ENCODE peak calls at places on chromosomes 16 and 17, in five cellular contexts. S is WERI-Rb-1; V is hepatocyte; I is CD4-positive, alpha-beta T cell; M is pancreas. Y is an unnamed sample. For H3K27me3, the result is how much of the 10 kb centered on the place peaks cover.

GRCh38 chr17:83119987-83120864 is 40.8 kb downstream of the METRNL start:
- DNase-seq in S (no peak), V (no peak), M (no peak), I (no peak), Y (no peak)

GRCh38 chr17:4405038-4405669 is 28.6 kb upstream of the SPNS3 start:
- DNase-seq in V (no peak), M (no peak), I (no peak), S (peak), Y (no peak)

GRCh38 chr17:978110-979093 is 1.2 kb downstream of the NXN start:
- DNase-seq in V (no peak), S (peak), I (no peak), M (peak), Y (no peak)

GRCh38 chr17:57037401-57037800 is 47.6 kb upstream of the AKAP1 start:
- DNase-seq in S (no peak), I (no peak), V (no peak), M (no peak), Y (no peak)

GRCh38 chr16:55765161-55765560 is 67.7 kb downstream of the CES1 start:
- DNase-seq in V (no peak), S (no peak), M (no peak), I (no peak), Y (no peak)

GRCh38 chr17:57871863-57872262 is 22.0 kb upstream of the MRPS23 start:
- DNase-seq in I (no peak), V (no peak), M (no peak), S (no peak), Y (no peak)

GRCh38 chr17:63832455-63832854 is 5.0 kb upstream of the FTSJ3 start:
- DNase-seq in S (no peak), M (no peak), I (no peak), V (no peak), Y (no peak)

GRCh38 chr16:57167951-57168350 is 17.9 kb downstream of the PSME3IP1 start:
- DNase-seq in S (no peak), V (peak), I (no peak), M (no peak), Y (no peak)

GRCh38 chr16:67431077-67431804 is at the start of gene HSD11B2:
- DNase-seq in S (peak), M (peak), V (peak), I (no peak), Y (no peak)

GRCh38 chr17:27628376-27628775 is 2.6 kb upstream of the LGALS9 start:
- DNase-seq in M (no peak), S (no peak), V (no peak), I (no peak), Y (no peak)

GRCh38 chr17:63476857-63477470 is at the start of gene ACE:
- DNase-seq in M (peak), V (peak), I (peak), S (peak), Y (no peak)

GRCh38 chr17:62823111-62823895 is 15.2 kb upstream of the MARCHF10 start:
- DNase-seq in S (no peak), M (no peak), I (no peak), V (no peak), Y (no peak)

GRCh38 chr17:869567-870530 is 87.7 kb downstream of the MRM3 start:
- DNase-seq in M (no peak), I (no peak), V (peak), S (no peak), Y (no peak)

GRCh38 chr17:7413346-7413985 is 5.8 kb downstream of the NLGN2 start:
- DNase-seq in M (no peak), I (no peak), V (no peak), S (no peak), Y (no peak)

GRCh38 chr17:3966720-3967363 is 2.6 kb upstream of the ATP2A3 start:
- DNase-seq in I (no peak), V (no peak), S (no peak), M (peak), Y (no peak)

GRCh38 chr17:13931752-13932477 is 137.4 kb upstream of the COX10 start:
- DNase-seq in V (no peak), I (no peak), S (no peak), M (no peak), Y (no peak)

GRCh38 chr16:57513371-57514102 is 22.8 kb downstream of the CCDC102A start:
- DNase-seq in M (no peak), S (no peak), V (peak), I (no peak), Y (no peak)

GRCh38 chr17:68182940-68183551 is 64.8 kb upstream of the AMZ2 start:
- DNase-seq in I (peak), S (no peak), M (no peak), V (no peak), Y (no peak)

GRCh38 chr16:60142991-60143705 is 1409.0 kb upstream of the GOT2 start:
- DNase-seq in I (no peak), V (no peak), M (no peak), S (no peak), Y (no peak)

GRCh38 chr17:80474231-80474932 is 2.0 kb downstream of the NPTX1 start:
- DNase-seq in S (peak), I (peak), M (no peak), V (peak), Y (no peak)

DNA sequence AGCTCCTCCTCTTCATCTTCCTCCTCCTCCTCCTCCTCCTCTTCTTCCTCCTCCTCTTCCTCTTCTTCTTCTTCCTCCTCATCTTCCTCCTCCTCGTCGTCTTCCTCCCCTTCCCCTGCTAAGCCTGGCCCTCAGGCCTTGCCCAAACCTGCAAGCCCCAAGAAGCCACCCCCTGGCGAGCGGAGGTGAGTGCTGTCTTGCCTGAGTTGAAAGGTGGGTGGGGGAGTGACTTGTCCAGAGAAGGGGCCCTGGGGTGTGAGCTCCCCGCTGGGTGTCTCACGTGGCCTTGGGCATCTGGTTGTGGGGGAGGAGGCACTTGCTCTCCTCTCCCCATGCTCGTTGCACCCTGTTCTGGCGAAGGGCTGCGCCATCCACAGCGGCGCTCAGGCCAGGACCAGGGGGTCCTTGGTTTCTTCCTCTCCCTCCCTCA is 8.0 kb downstream of the ELOB start:
- DNase-seq in I (no peak), M (peak), S (no peak), V (no peak), Y (no peak)
- H3K27ac ChIP-seq in I (no peak), M (no peak), S (no peak), V (no peak), Y (no peak)

DNA sequence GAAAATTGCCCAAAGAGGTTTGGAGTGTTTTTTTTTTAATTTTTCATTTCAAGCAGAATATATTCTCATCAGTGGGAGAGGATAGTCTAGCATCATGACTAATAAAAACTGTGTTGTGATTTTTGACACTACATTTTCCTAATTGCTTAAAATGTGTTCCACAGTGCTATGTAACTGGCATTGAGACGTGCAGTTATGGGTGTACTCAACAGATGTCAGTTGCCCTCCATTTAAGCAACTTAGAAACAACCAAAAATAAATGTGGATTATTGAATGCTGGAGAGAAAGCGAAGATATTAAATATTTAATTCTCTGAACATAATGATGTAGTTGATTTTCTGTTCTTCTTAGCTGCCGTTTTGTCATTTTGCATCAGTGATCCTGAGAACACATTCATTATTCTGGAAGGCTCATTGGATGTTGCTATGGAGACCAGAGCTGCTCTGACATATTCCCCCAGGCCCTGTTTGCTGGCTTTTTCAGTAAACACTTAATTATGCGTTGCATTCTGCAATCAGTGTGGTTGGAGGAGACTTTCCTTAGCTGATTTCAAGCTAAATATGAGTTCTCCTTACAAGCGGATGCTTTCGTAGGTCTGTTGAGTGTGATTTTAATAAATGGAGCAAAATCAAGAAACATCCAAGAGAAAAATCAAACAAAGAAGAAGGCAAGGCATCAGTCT is 38.3 kb upstream of the NUDT7 start:
- DNase-seq in I (no peak), M (no peak), S (no peak), V (no peak), Y (no peak)
- H3K27me3 ChIP-seq in I (under half), M (under half), S (under half), V (under half), Y (under half)

GRCh38 chr16:85027968-85028637 is 508 bp downstream of the KIAA0513 start:
- DNase-seq in M (no peak), V (no peak), I (no peak), S (peak), Y (no peak)
- H3K27ac ChIP-seq in M (peak), V (peak), I (peak), S (peak), Y (no peak)

GRCh38 chr17:39607057-39607850 is 466 bp downstream of the NEUROD2 start:
- DNase-seq in I (no peak), M (peak), S (no peak), V (no peak), Y (no peak)

GRCh38 chr17:39609416-39610025 is 1.8 kb upstream of the NEUROD2 start:
- DNase-seq in S (no peak), I (no peak), V (no peak), M (no peak), Y (no peak)

GRCh38 chr17:39608601-39609000 is 881 bp upstream of the NEUROD2 start:
- DNase-seq in I (no peak), V (no peak), M (no peak), S (no peak), Y (no peak)

GRCh38 chr17:39607851-39608130 is at the start of gene NEUROD2:
- DNase-seq in M (no peak), S (no peak), I (no peak), V (no peak), Y (no peak)

DNA sequence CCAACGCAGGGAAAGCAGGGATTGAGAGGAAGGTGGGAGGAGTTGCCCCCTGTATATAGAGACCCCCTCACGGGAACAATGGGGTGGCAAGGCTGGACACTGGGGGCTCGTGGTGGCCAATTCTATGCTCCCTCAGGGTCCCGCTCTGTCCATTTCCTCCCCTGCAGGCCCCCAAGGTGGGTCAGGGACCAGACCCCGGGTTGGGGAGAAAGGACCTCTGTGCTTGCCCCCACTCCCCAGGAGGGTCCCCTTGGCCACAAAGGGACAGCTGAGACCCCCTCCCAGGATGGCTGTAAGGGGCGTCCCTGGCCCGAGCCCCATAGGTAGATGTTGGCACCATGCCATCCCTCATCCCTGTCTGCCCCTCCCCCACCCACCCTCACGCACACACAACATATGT is 422 bp upstream of the NEUROD2 start:
- DNase-seq in V (no peak), M (peak), I (no peak), S (no peak), Y (no peak)
- H3K27me3 ChIP-seq in V (half or more), M (under half), I (half or more), S (half or more), Y (half or more)

DNA sequence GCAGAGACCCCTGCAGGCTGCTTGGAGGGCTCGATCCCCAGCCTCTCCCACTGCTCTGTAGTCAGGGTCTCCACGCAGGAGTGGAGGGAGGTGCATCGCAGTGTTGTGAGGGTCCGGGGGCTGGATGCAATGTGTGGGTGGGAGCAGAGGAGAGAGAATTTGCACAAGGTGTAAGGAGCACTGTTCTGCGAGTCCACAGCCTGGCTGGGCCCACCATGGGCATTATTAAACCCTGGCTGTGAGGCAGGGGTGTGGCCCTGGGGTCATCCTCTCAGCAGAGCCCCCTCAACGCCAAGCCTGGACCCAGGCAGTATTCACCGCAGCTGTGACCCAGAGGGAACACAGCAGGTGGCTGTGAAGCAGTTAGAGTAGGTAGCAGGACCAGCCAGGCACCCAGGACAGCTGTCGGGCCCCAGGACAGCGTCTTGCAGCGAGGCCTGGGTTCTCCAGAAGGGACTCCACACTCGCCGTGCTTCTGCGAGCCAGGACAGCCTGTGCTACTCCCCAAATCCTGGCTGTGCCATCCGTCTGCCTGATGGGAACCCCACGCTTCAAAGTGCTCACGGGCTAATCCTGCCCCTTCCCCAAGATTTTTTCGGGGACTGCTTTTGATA is 101.1 kb upstream of the GSE1 start:
- DNase-seq in V (no peak), S (no peak), I (no peak), M (no peak), Y (no peak)
- H3K27ac ChIP-seq in V (no peak), S (no peak), I (no peak), M (no peak), Y (no peak)

DNA sequence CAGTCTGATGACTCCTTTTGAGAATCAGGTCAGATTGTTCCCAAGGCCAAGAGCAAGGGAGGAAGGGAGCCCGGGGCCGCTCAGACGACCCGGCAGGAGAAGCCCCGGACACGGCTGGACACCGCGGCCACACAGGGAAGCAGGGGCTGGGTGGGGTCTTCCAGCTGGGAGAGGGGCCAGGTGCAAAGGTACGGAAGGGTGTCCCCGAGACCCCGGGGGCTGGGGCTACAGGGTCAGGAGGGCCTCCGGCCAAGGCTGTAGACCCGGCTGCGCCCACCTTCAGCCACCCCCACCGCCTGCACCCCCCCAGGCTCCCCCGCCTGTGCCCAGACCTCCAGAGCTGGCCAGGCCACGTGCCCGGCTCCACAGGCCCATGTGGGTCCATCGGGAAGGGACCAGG is 21.9 kb upstream of the C1QTNF8 start:
- DNase-seq in M (no peak), V (no peak), I (no peak), S (no peak), Y (no peak)
- H3K27me3 ChIP-seq in M (under half), V (under half), I (under half), S (under half), Y (under half)

DNA sequence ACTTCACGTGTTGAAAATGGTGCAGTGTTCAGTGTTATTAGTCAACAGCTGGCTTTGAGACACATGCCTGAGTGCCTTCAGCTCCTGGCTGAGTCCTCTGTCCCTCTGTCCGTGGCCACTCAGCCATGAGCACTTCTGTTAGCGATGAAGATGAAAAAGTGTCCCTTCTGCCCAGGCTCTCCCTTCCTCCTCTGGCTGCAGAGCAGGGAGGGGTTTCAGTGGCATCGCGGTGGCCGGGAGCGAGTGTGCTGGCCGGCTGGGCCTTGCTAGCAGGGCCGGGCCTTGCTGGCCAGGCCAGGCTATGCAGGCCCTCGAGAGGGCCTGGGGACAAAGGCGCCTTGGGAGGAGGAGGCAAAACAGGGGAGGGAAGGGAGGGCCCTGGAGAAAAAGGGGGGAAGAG is 47.7 kb downstream of the CMIP start:
- DNase-seq in M (no peak), V (no peak), S (no peak), I (no peak), Y (no peak)
- H3K27ac ChIP-seq in M (no peak), V (no peak), S (no peak), I (no peak), Y (no peak)

GRCh38 chr17:36920032-36921000 is 17.0 kb upstream of the LHX1 start:
- DNase-seq in I (no peak), S (peak), V (no peak), M (no peak), Y (no peak)
- H3K27me3 ChIP-seq in I (under half), S (under half), V (under half), M (under half), Y (under half)

GRCh38 chr16:86296263-86296662 is 214.1 kb upstream of the FOXF1 start:
- DNase-seq in S (peak), V (no peak), M (no peak), I (no peak), Y (no peak)

GRCh38 chr16:86297391-86297790 is 212.9 kb upstream of the FOXF1 start:
- DNase-seq in I (no peak), V (no peak), S (no peak), M (no peak), Y (no peak)

GRCh38 chr16:86300746-86301480 is 209.4 kb upstream of the FOXF1 start:
- DNase-seq in M (no peak), S (peak), I (no peak), V (peak), Y (no peak)

GRCh38 chr16:86299882-86300490 is 210.3 kb upstream of the FOXF1 start:
- DNase-seq in S (no peak), M (no peak), V (no peak), I (no peak), Y (no peak)

GRCh38 chr16:86298166-86299131 is 211.9 kb upstream of the FOXF1 start:
- DNase-seq in S (peak), V (peak), I (no peak), M (no peak), Y (no peak)
- H3K27ac ChIP-seq in S (no peak), V (peak), I (no peak), M (no peak), Y (no peak)